ENCODE peak calls at places on chromosomes 3 and 15, in eight cellular contexts. One of them, this sample, is unnamed.

GRCh38 chr3:132247211-132247610 is 70.0 kb upstream of the ACP3 start:
- ATAC-seq in upper lobe of left lung: no peak
- ATAC-seq in activated CD4-positive, alpha-beta T cell treated with anti-CD3 and anti-CD28 coated beads for 36 hours: no peak
- ATAC-seq in Right ventricle myocardium superior: no peak
- ATAC-seq in activated naive CD8-positive, alpha-beta T cell treated with anti-CD3 and anti-CD28 coated beads, Interleukin-2, amount 10 ng/mL, durations not matched to agents 7 days and 5 days: no peak
- ATAC-seq in activated CD4-positive, CD25-positive, alpha-beta regulatory T cell treated with anti-CD3 and anti-CD28 coated beads, Interleukin-2, amount 50 U/mL, for 24 hours: no peak
- ATAC-seq in RWPE2: no peak
- ATAC-seq in activated CD8-positive, alpha-beta memory T cell treated with anti-CD3 and anti-CD28 coated beads, Interleukin-2, amount 10 ng/mL, durations not matched to agents 7 days and 5 days: no peak
- ATAC-seq in this sample: no peak

GRCh38 chr15:58440922-58441321 is 9.1 kb downstream of the LIPC start:
- ATAC-seq in upper lobe of left lung: peak
- ATAC-seq in activated CD4-positive, alpha-beta T cell treated with anti-CD3 and anti-CD28 coated beads for 36 hours: peak
- ATAC-seq in Right ventricle myocardium superior: peak
- ATAC-seq in activated naive CD8-positive, alpha-beta T cell treated with anti-CD3 and anti-CD28 coated beads, Interleukin-2, amount 10 ng/mL, durations not matched to agents 7 days and 5 days: no peak
- ATAC-seq in activated CD4-positive, CD25-positive, alpha-beta regulatory T cell treated with anti-CD3 and anti-CD28 coated beads, Interleukin-2, amount 50 U/mL, for 24 hours: no peak
- ATAC-seq in RWPE2: peak
- ATAC-seq in activated CD8-positive, alpha-beta memory T cell treated with anti-CD3 and anti-CD28 coated beads, Interleukin-2, amount 10 ng/mL, durations not matched to agents 7 days and 5 days: no peak
- ATAC-seq in this sample: no peak

GRCh38 chr3:1594940-1595339 is 502.1 kb downstream of the CNTN6 start:
- ATAC-seq in upper lobe of left lung: no peak
- ATAC-seq in activated CD4-positive, alpha-beta T cell treated with anti-CD3 and anti-CD28 coated beads for 36 hours: no peak
- ATAC-seq in Right ventricle myocardium superior: no peak
- ATAC-seq in activated naive CD8-positive, alpha-beta T cell treated with anti-CD3 and anti-CD28 coated beads, Interleukin-2, amount 10 ng/mL, durations not matched to agents 7 days and 5 days: no peak
- ATAC-seq in activated CD4-positive, CD25-positive, alpha-beta regulatory T cell treated with anti-CD3 and anti-CD28 coated beads, Interleukin-2, amount 50 U/mL, for 24 hours: no peak
- ATAC-seq in RWPE2: no peak
- ATAC-seq in activated CD8-positive, alpha-beta memory T cell treated with anti-CD3 and anti-CD28 coated beads, Interleukin-2, amount 10 ng/mL, durations not matched to agents 7 days and 5 days: no peak
- ATAC-seq in this sample: no peak

GRCh38 chr15:92809880-92810361 is 90.2 kb upstream of the CHD2 start:
- ATAC-seq in upper lobe of left lung: no peak
- ATAC-seq in activated CD4-positive, alpha-beta T cell treated with anti-CD3 and anti-CD28 coated beads for 36 hours: no peak
- ATAC-seq in Right ventricle myocardium superior: peak
- ATAC-seq in activated naive CD8-positive, alpha-beta T cell treated with anti-CD3 and anti-CD28 coated beads, Interleukin-2, amount 10 ng/mL, durations not matched to agents 7 days and 5 days: no peak
- ATAC-seq in activated CD4-positive, CD25-positive, alpha-beta regulatory T cell treated with anti-CD3 and anti-CD28 coated beads, Interleukin-2, amount 50 U/mL, for 24 hours: no peak
- ATAC-seq in RWPE2: no peak
- ATAC-seq in activated CD8-positive, alpha-beta memory T cell treated with anti-CD3 and anti-CD28 coated beads, Interleukin-2, amount 10 ng/mL, durations not matched to agents 7 days and 5 days: no peak
- ATAC-seq in this sample: no peak

GRCh38 chr3:196063456-196063855 is 18.4 kb downstream of the TFRC start:
- ATAC-seq in upper lobe of left lung: no peak
- ATAC-seq in activated CD4-positive, alpha-beta T cell treated with anti-CD3 and anti-CD28 coated beads for 36 hours: no peak
- ATAC-seq in Right ventricle myocardium superior: no peak
- ATAC-seq in activated naive CD8-positive, alpha-beta T cell treated with anti-CD3 and anti-CD28 coated beads, Interleukin-2, amount 10 ng/mL, durations not matched to agents 7 days and 5 days: no peak
- ATAC-seq in activated CD4-positive, CD25-positive, alpha-beta regulatory T cell treated with anti-CD3 and anti-CD28 coated beads, Interleukin-2, amount 50 U/mL, for 24 hours: no peak
- ATAC-seq in RWPE2: no peak
- ATAC-seq in activated CD8-positive, alpha-beta memory T cell treated with anti-CD3 and anti-CD28 coated beads, Interleukin-2, amount 10 ng/mL, durations not matched to agents 7 days and 5 days: no peak
- ATAC-seq in this sample: peak

GRCh38 chr3:160040181-160040580 is 51.5 kb downstream of the IL12A start:
- ATAC-seq in upper lobe of left lung: no peak
- ATAC-seq in activated CD4-positive, alpha-beta T cell treated with anti-CD3 and anti-CD28 coated beads for 36 hours: no peak
- ATAC-seq in Right ventricle myocardium superior: no peak
- ATAC-seq in activated naive CD8-positive, alpha-beta T cell treated with anti-CD3 and anti-CD28 coated beads, Interleukin-2, amount 10 ng/mL, durations not matched to agents 7 days and 5 days: no peak
- ATAC-seq in activated CD4-positive, CD25-positive, alpha-beta regulatory T cell treated with anti-CD3 and anti-CD28 coated beads, Interleukin-2, amount 50 U/mL, for 24 hours: no peak
- ATAC-seq in RWPE2: no peak
- ATAC-seq in activated CD8-positive, alpha-beta memory T cell treated with anti-CD3 and anti-CD28 coated beads, Interleukin-2, amount 10 ng/mL, durations not matched to agents 7 days and 5 days: no peak
- ATAC-seq in this sample: no peak

GRCh38 chr3:169929830-169930519 is 18.6 kb downstream of the SAMD7 start:
- ATAC-seq in upper lobe of left lung: no peak
- ATAC-seq in activated CD4-positive, alpha-beta T cell treated with anti-CD3 and anti-CD28 coated beads for 36 hours: peak
- ATAC-seq in Right ventricle myocardium superior: no peak
- ATAC-seq in activated naive CD8-positive, alpha-beta T cell treated with anti-CD3 and anti-CD28 coated beads, Interleukin-2, amount 10 ng/mL, durations not matched to agents 7 days and 5 days: peak
- ATAC-seq in activated CD4-positive, CD25-positive, alpha-beta regulatory T cell treated with anti-CD3 and anti-CD28 coated beads, Interleukin-2, amount 50 U/mL, for 24 hours: no peak
- ATAC-seq in RWPE2: no peak
- ATAC-seq in activated CD8-positive, alpha-beta memory T cell treated with anti-CD3 and anti-CD28 coated beads, Interleukin-2, amount 10 ng/mL, durations not matched to agents 7 days and 5 days: peak
- ATAC-seq in this sample: no peak

GRCh38 chr3:61278713-61279112 is 27.5 kb upstream of the FHIT start:
- ATAC-seq in upper lobe of left lung: no peak
- ATAC-seq in activated CD4-positive, alpha-beta T cell treated with anti-CD3 and anti-CD28 coated beads for 36 hours: peak
- ATAC-seq in Right ventricle myocardium superior: no peak
- ATAC-seq in activated naive CD8-positive, alpha-beta T cell treated with anti-CD3 and anti-CD28 coated beads, Interleukin-2, amount 10 ng/mL, durations not matched to agents 7 days and 5 days: no peak
- ATAC-seq in activated CD4-positive, CD25-positive, alpha-beta regulatory T cell treated with anti-CD3 and anti-CD28 coated beads, Interleukin-2, amount 50 U/mL, for 24 hours: no peak
- ATAC-seq in RWPE2: no peak
- ATAC-seq in activated CD8-positive, alpha-beta memory T cell treated with anti-CD3 and anti-CD28 coated beads, Interleukin-2, amount 10 ng/mL, durations not matched to agents 7 days and 5 days: no peak
- ATAC-seq in this sample: no peak

GRCh38 chr15:72785452-72786243 is 2.1 kb upstream of the ADPGK start:
- ATAC-seq in upper lobe of left lung: no peak
- ATAC-seq in activated CD4-positive, alpha-beta T cell treated with anti-CD3 and anti-CD28 coated beads for 36 hours: peak
- ATAC-seq in Right ventricle myocardium superior: no peak
- ATAC-seq in activated naive CD8-positive, alpha-beta T cell treated with anti-CD3 and anti-CD28 coated beads, Interleukin-2, amount 10 ng/mL, durations not matched to agents 7 days and 5 days: no peak
- ATAC-seq in activated CD4-positive, CD25-positive, alpha-beta regulatory T cell treated with anti-CD3 and anti-CD28 coated beads, Interleukin-2, amount 50 U/mL, for 24 hours: peak
- ATAC-seq in RWPE2: no peak
- ATAC-seq in activated CD8-positive, alpha-beta memory T cell treated with anti-CD3 and anti-CD28 coated beads, Interleukin-2, amount 10 ng/mL, durations not matched to agents 7 days and 5 days: peak
- ATAC-seq in this sample: peak

GRCh38 chr3:65714138-65714537 is 324.6 kb downstream of the MAGI1 start:
- ATAC-seq in upper lobe of left lung: no peak
- ATAC-seq in activated CD4-positive, alpha-beta T cell treated with anti-CD3 and anti-CD28 coated beads for 36 hours: no peak
- ATAC-seq in Right ventricle myocardium superior: peak
- ATAC-seq in activated naive CD8-positive, alpha-beta T cell treated with anti-CD3 and anti-CD28 coated beads, Interleukin-2, amount 10 ng/mL, durations not matched to agents 7 days and 5 days: no peak
- ATAC-seq in activated CD4-positive, CD25-positive, alpha-beta regulatory T cell treated with anti-CD3 and anti-CD28 coated beads, Interleukin-2, amount 50 U/mL, for 24 hours: no peak
- ATAC-seq in RWPE2: no peak
- ATAC-seq in activated CD8-positive, alpha-beta memory T cell treated with anti-CD3 and anti-CD28 coated beads, Interleukin-2, amount 10 ng/mL, durations not matched to agents 7 days and 5 days: no peak
- ATAC-seq in this sample: no peak

GRCh38 chr15:62059818-62060115 is 480 bp downstream of the VPS13C start:
- ATAC-seq in upper lobe of left lung: peak
- ATAC-seq in activated CD4-positive, alpha-beta T cell treated with anti-CD3 and anti-CD28 coated beads for 36 hours: peak
- ATAC-seq in Right ventricle myocardium superior: peak
- ATAC-seq in activated naive CD8-positive, alpha-beta T cell treated with anti-CD3 and anti-CD28 coated beads, Interleukin-2, amount 10 ng/mL, durations not matched to agents 7 days and 5 days: peak
- ATAC-seq in activated CD4-positive, CD25-positive, alpha-beta regulatory T cell treated with anti-CD3 and anti-CD28 coated beads, Interleukin-2, amount 50 U/mL, for 24 hours: peak
- ATAC-seq in RWPE2: peak
- ATAC-seq in activated CD8-positive, alpha-beta memory T cell treated with anti-CD3 and anti-CD28 coated beads, Interleukin-2, amount 10 ng/mL, durations not matched to agents 7 days and 5 days: peak
- ATAC-seq in this sample: peak

GRCh38 chr15:59296181-59296617 is 76.5 kb downstream of the MYO1E start:
- ATAC-seq in upper lobe of left lung: no peak
- ATAC-seq in activated CD4-positive, alpha-beta T cell treated with anti-CD3 and anti-CD28 coated beads for 36 hours: no peak
- ATAC-seq in Right ventricle myocardium superior: no peak
- ATAC-seq in activated naive CD8-positive, alpha-beta T cell treated with anti-CD3 and anti-CD28 coated beads, Interleukin-2, amount 10 ng/mL, durations not matched to agents 7 days and 5 days: no peak
- ATAC-seq in activated CD4-positive, CD25-positive, alpha-beta regulatory T cell treated with anti-CD3 and anti-CD28 coated beads, Interleukin-2, amount 50 U/mL, for 24 hours: no peak
- ATAC-seq in RWPE2: peak
- ATAC-seq in activated CD8-positive, alpha-beta memory T cell treated with anti-CD3 and anti-CD28 coated beads, Interleukin-2, amount 10 ng/mL, durations not matched to agents 7 days and 5 days: no peak
- ATAC-seq in this sample: no peak

GRCh38 chr3:67854663-67855062 is 200.3 kb upstream of the SUCLG2 start:
- ATAC-seq in upper lobe of left lung: no peak
- ATAC-seq in activated CD4-positive, alpha-beta T cell treated with anti-CD3 and anti-CD28 coated beads for 36 hours: no peak
- ATAC-seq in Right ventricle myocardium superior: no peak
- ATAC-seq in activated naive CD8-positive, alpha-beta T cell treated with anti-CD3 and anti-CD28 coated beads, Interleukin-2, amount 10 ng/mL, durations not matched to agents 7 days and 5 days: no peak
- ATAC-seq in activated CD4-positive, CD25-positive, alpha-beta regulatory T cell treated with anti-CD3 and anti-CD28 coated beads, Interleukin-2, amount 50 U/mL, for 24 hours: no peak
- ATAC-seq in RWPE2: no peak
- ATAC-seq in activated CD8-positive, alpha-beta memory T cell treated with anti-CD3 and anti-CD28 coated beads, Interleukin-2, amount 10 ng/mL, durations not matched to agents 7 days and 5 days: no peak
- ATAC-seq in this sample: no peak

GRCh38 chr3:13110678-13111116 is 37.5 kb upstream of the IQSEC1 start:
- ATAC-seq in upper lobe of left lung: no peak
- ATAC-seq in activated CD4-positive, alpha-beta T cell treated with anti-CD3 and anti-CD28 coated beads for 36 hours: peak
- ATAC-seq in Right ventricle myocardium superior: no peak
- ATAC-seq in activated naive CD8-positive, alpha-beta T cell treated with anti-CD3 and anti-CD28 coated beads, Interleukin-2, amount 10 ng/mL, durations not matched to agents 7 days and 5 days: peak
- ATAC-seq in activated CD4-positive, CD25-positive, alpha-beta regulatory T cell treated with anti-CD3 and anti-CD28 coated beads, Interleukin-2, amount 50 U/mL, for 24 hours: peak
- ATAC-seq in RWPE2: peak
- ATAC-seq in activated CD8-positive, alpha-beta memory T cell treated with anti-CD3 and anti-CD28 coated beads, Interleukin-2, amount 10 ng/mL, durations not matched to agents 7 days and 5 days: no peak
- ATAC-seq in this sample: peak

GRCh38 chr15:63069616-63069952 is 27.0 kb downstream of the TPM1 start:
- ATAC-seq in upper lobe of left lung: no peak
- ATAC-seq in activated CD4-positive, alpha-beta T cell treated with anti-CD3 and anti-CD28 coated beads for 36 hours: no peak
- ATAC-seq in Right ventricle myocardium superior: peak
- ATAC-seq in activated naive CD8-positive, alpha-beta T cell treated with anti-CD3 and anti-CD28 coated beads, Interleukin-2, amount 10 ng/mL, durations not matched to agents 7 days and 5 days: no peak
- ATAC-seq in activated CD4-positive, CD25-positive, alpha-beta regulatory T cell treated with anti-CD3 and anti-CD28 coated beads, Interleukin-2, amount 50 U/mL, for 24 hours: no peak
- ATAC-seq in RWPE2: no peak
- ATAC-seq in activated CD8-positive, alpha-beta memory T cell treated with anti-CD3 and anti-CD28 coated beads, Interleukin-2, amount 10 ng/mL, durations not matched to agents 7 days and 5 days: no peak
- ATAC-seq in this sample: no peak

GRCh38 chr15:68774120-68774519 is 46.6 kb downstream of the ANP32A start:
- ATAC-seq in upper lobe of left lung: no peak
- ATAC-seq in activated CD4-positive, alpha-beta T cell treated with anti-CD3 and anti-CD28 coated beads for 36 hours: peak
- ATAC-seq in Right ventricle myocardium superior: peak
- ATAC-seq in activated naive CD8-positive, alpha-beta T cell treated with anti-CD3 and anti-CD28 coated beads, Interleukin-2, amount 10 ng/mL, durations not matched to agents 7 days and 5 days: no peak
- ATAC-seq in activated CD4-positive, CD25-positive, alpha-beta regulatory T cell treated with anti-CD3 and anti-CD28 coated beads, Interleukin-2, amount 50 U/mL, for 24 hours: no peak
- ATAC-seq in RWPE2: no peak
- ATAC-seq in activated CD8-positive, alpha-beta memory T cell treated with anti-CD3 and anti-CD28 coated beads, Interleukin-2, amount 10 ng/mL, durations not matched to agents 7 days and 5 days: no peak
- ATAC-seq in this sample: peak

GRCh38 chr3:103085465-103085864 is 650.6 kb downstream of the ZPLD1 start:
- ATAC-seq in upper lobe of left lung: peak
- ATAC-seq in activated CD4-positive, alpha-beta T cell treated with anti-CD3 and anti-CD28 coated beads for 36 hours: no peak
- ATAC-seq in Right ventricle myocardium superior: no peak
- ATAC-seq in activated naive CD8-positive, alpha-beta T cell treated with anti-CD3 and anti-CD28 coated beads, Interleukin-2, amount 10 ng/mL, durations not matched to agents 7 days and 5 days: no peak
- ATAC-seq in activated CD4-positive, CD25-positive, alpha-beta regulatory T cell treated with anti-CD3 and anti-CD28 coated beads, Interleukin-2, amount 50 U/mL, for 24 hours: no peak
- ATAC-seq in RWPE2: no peak
- ATAC-seq in activated CD8-positive, alpha-beta memory T cell treated with anti-CD3 and anti-CD28 coated beads, Interleukin-2, amount 10 ng/mL, durations not matched to agents 7 days and 5 days: no peak
- ATAC-seq in this sample: no peak

GRCh38 chr15:55168350-55168974 is 28.3 kb downstream of the RSL24D1 start:
- ATAC-seq in upper lobe of left lung: peak
- ATAC-seq in activated CD4-positive, alpha-beta T cell treated with anti-CD3 and anti-CD28 coated beads for 36 hours: peak
- ATAC-seq in Right ventricle myocardium superior: peak
- ATAC-seq in activated naive CD8-positive, alpha-beta T cell treated with anti-CD3 and anti-CD28 coated beads, Interleukin-2, amount 10 ng/mL, durations not matched to agents 7 days and 5 days: peak
- ATAC-seq in activated CD4-positive, CD25-positive, alpha-beta regulatory T cell treated with anti-CD3 and anti-CD28 coated beads, Interleukin-2, amount 50 U/mL, for 24 hours: no peak
- ATAC-seq in RWPE2: peak
- ATAC-seq in activated CD8-positive, alpha-beta memory T cell treated with anti-CD3 and anti-CD28 coated beads, Interleukin-2, amount 10 ng/mL, durations not matched to agents 7 days and 5 days: peak
- ATAC-seq in this sample: peak

GRCh38 chr3:15327941-15328340 is 4.4 kb downstream of the SH3BP5 start:
- ATAC-seq in upper lobe of left lung: peak
- ATAC-seq in activated CD4-positive, alpha-beta T cell treated with anti-CD3 and anti-CD28 coated beads for 36 hours: peak
- ATAC-seq in Right ventricle myocardium superior: no peak
- ATAC-seq in activated naive CD8-positive, alpha-beta T cell treated with anti-CD3 and anti-CD28 coated beads, Interleukin-2, amount 10 ng/mL, durations not matched to agents 7 days and 5 days: no peak
- ATAC-seq in activated CD4-positive, CD25-positive, alpha-beta regulatory T cell treated with anti-CD3 and anti-CD28 coated beads, Interleukin-2, amount 50 U/mL, for 24 hours: peak
- ATAC-seq in RWPE2: peak
- ATAC-seq in activated CD8-positive, alpha-beta memory T cell treated with anti-CD3 and anti-CD28 coated beads, Interleukin-2, amount 10 ng/mL, durations not matched to agents 7 days and 5 days: no peak
- ATAC-seq in this sample: peak

GRCh38 chr15:99097441-99098410 is 7.2 kb upstream of the SYNM start:
- ATAC-seq in upper lobe of left lung: no peak
- ATAC-seq in activated CD4-positive, alpha-beta T cell treated with anti-CD3 and anti-CD28 coated beads for 36 hours: no peak
- ATAC-seq in Right ventricle myocardium superior: no peak
- ATAC-seq in activated naive CD8-positive, alpha-beta T cell treated with anti-CD3 and anti-CD28 coated beads, Interleukin-2, amount 10 ng/mL, durations not matched to agents 7 days and 5 days: no peak
- ATAC-seq in activated CD4-positive, CD25-positive, alpha-beta regulatory T cell treated with anti-CD3 and anti-CD28 coated beads, Interleukin-2, amount 50 U/mL, for 24 hours: no peak
- ATAC-seq in RWPE2: no peak
- ATAC-seq in activated CD8-positive, alpha-beta memory T cell treated with anti-CD3 and anti-CD28 coated beads, Interleukin-2, amount 10 ng/mL, durations not matched to agents 7 days and 5 days: no peak
- ATAC-seq in this sample: no peak

GRCh38 chr3:12840591-12841084 is 727 bp downstream of the RPL32 start:
- ATAC-seq in upper lobe of left lung: peak
- ATAC-seq in activated CD4-positive, alpha-beta T cell treated with anti-CD3 and anti-CD28 coated beads for 36 hours: no peak
- ATAC-seq in Right ventricle myocardium superior: peak
- ATAC-seq in activated naive CD8-positive, alpha-beta T cell treated with anti-CD3 and anti-CD28 coated beads, Interleukin-2, amount 10 ng/mL, durations not matched to agents 7 days and 5 days: peak
- ATAC-seq in activated CD4-positive, CD25-positive, alpha-beta regulatory T cell treated with anti-CD3 and anti-CD28 coated beads, Interleukin-2, amount 50 U/mL, for 24 hours: no peak
- ATAC-seq in RWPE2: no peak
- ATAC-seq in activated CD8-positive, alpha-beta memory T cell treated with anti-CD3 and anti-CD28 coated beads, Interleukin-2, amount 10 ng/mL, durations not matched to agents 7 days and 5 days: no peak
- ATAC-seq in this sample: no peak

GRCh38 chr3:5560199-5560598 is 372.7 kb downstream of the EDEM1 start:
- ATAC-seq in upper lobe of left lung: no peak
- ATAC-seq in activated CD4-positive, alpha-beta T cell treated with anti-CD3 and anti-CD28 coated beads for 36 hours: no peak
- ATAC-seq in Right ventricle myocardium superior: no peak
- ATAC-seq in activated naive CD8-positive, alpha-beta T cell treated with anti-CD3 and anti-CD28 coated beads, Interleukin-2, amount 10 ng/mL, durations not matched to agents 7 days and 5 days: no peak
- ATAC-seq in activated CD4-positive, CD25-positive, alpha-beta regulatory T cell treated with anti-CD3 and anti-CD28 coated beads, Interleukin-2, amount 50 U/mL, for 24 hours: no peak
- ATAC-seq in RWPE2: no peak
- ATAC-seq in activated CD8-positive, alpha-beta memory T cell treated with anti-CD3 and anti-CD28 coated beads, Interleukin-2, amount 10 ng/mL, durations not matched to agents 7 days and 5 days: no peak
- ATAC-seq in this sample: no peak

GRCh38 chr15:23687143-23687470 is at the start of gene NDN:
- ATAC-seq in upper lobe of left lung: no peak
- ATAC-seq in activated CD4-positive, alpha-beta T cell treated with anti-CD3 and anti-CD28 coated beads for 36 hours: no peak
- ATAC-seq in Right ventricle myocardium superior: peak
- ATAC-seq in activated naive CD8-positive, alpha-beta T cell treated with anti-CD3 and anti-CD28 coated beads, Interleukin-2, amount 10 ng/mL, durations not matched to agents 7 days and 5 days: no peak
- ATAC-seq in activated CD4-positive, CD25-positive, alpha-beta regulatory T cell treated with anti-CD3 and anti-CD28 coated beads, Interleukin-2, amount 50 U/mL, for 24 hours: no peak
- ATAC-seq in RWPE2: peak
- ATAC-seq in activated CD8-positive, alpha-beta memory T cell treated with anti-CD3 and anti-CD28 coated beads, Interleukin-2, amount 10 ng/mL, durations not matched to agents 7 days and 5 days: no peak
- ATAC-seq in this sample: no peak

GRCh38 chr3:67624687-67625086 is 29.7 kb downstream of the SUCLG2 start:
- ATAC-seq in upper lobe of left lung: no peak
- ATAC-seq in activated CD4-positive, alpha-beta T cell treated with anti-CD3 and anti-CD28 coated beads for 36 hours: no peak
- ATAC-seq in Right ventricle myocardium superior: no peak
- ATAC-seq in activated naive CD8-positive, alpha-beta T cell treated with anti-CD3 and anti-CD28 coated beads, Interleukin-2, amount 10 ng/mL, durations not matched to agents 7 days and 5 days: no peak
- ATAC-seq in activated CD4-positive, CD25-positive, alpha-beta regulatory T cell treated with anti-CD3 and anti-CD28 coated beads, Interleukin-2, amount 50 U/mL, for 24 hours: no peak
- ATAC-seq in RWPE2: no peak
- ATAC-seq in activated CD8-positive, alpha-beta memory T cell treated with anti-CD3 and anti-CD28 coated beads, Interleukin-2, amount 10 ng/mL, durations not matched to agents 7 days and 5 days: no peak
- ATAC-seq in this sample: no peak

GRCh38 chr15:59180946-59181345 is 25.7 kb upstream of the LDHAL6B start:
- ATAC-seq in upper lobe of left lung: no peak
- ATAC-seq in activated CD4-positive, alpha-beta T cell treated with anti-CD3 and anti-CD28 coated beads for 36 hours: no peak
- ATAC-seq in Right ventricle myocardium superior: no peak
- ATAC-seq in activated naive CD8-positive, alpha-beta T cell treated with anti-CD3 and anti-CD28 coated beads, Interleukin-2, amount 10 ng/mL, durations not matched to agents 7 days and 5 days: no peak
- ATAC-seq in activated CD4-positive, CD25-positive, alpha-beta regulatory T cell treated with anti-CD3 and anti-CD28 coated beads, Interleukin-2, amount 50 U/mL, for 24 hours: no peak
- ATAC-seq in RWPE2: no peak
- ATAC-seq in activated CD8-positive, alpha-beta memory T cell treated with anti-CD3 and anti-CD28 coated beads, Interleukin-2, amount 10 ng/mL, durations not matched to agents 7 days and 5 days: no peak
- ATAC-seq in this sample: no peak